ENCODE peak calls at places on chromosomes 2 and 18, in nine cellular contexts. M is stimulated activated naive B cell treated with anti-CD40 and anti-IgM and Interleukin-4, amounts not matched to agents 10 μg/mL and 1 μg/mL and 100 μg/mL, for 72 hours; K is endodermal cell; Z is heart right ventricle; S is AG09319; H is H1; P is central memory CD4-positive, alpha-beta T cell; D is activated CD8-positive, alpha-beta memory T cell treated with anti-CD3 and anti-CD28 coated beads for 24 hours; W is K562. O is an unnamed sample.

GRCh38 chr2:20182241-20182931 is 42.5 kb downstream of the SDC1 start:
- DNase-seq in M (no peak), K (no peak), Z (no peak), S (no peak), H (no peak), P (no peak), D (no peak), W (peak; percentile 52), O (no peak)

GRCh38 chr2:234495076-234495800 is 1.6 kb downstream of the ARL4C start:
- DNase-seq in M (no peak), K (peak; percentile 86), Z (no peak), S (no peak), H (no peak), P (peak; percentile 28), D (peak; percentile 78), W (no peak), O (no peak)

GRCh38 chr2:146579154-146579930 is 1265.5 kb upstream of the ACVR2A start:
- DNase-seq in M (no peak), K (no peak), Z (no peak), S (no peak), H (no peak), P (no peak), D (no peak), W (no peak), O (no peak)

GRCh38 chr2:203811491-203812221 is 55.9 kb upstream of the CTLA4 start:
- DNase-seq in M (peak; percentile 58), K (no peak), Z (peak; percentile 54), S (no peak), H (no peak), P (peak; percentile 41), D (peak; percentile 82), W (no peak), O (peak; percentile 68)

GRCh38 chr2:196336715-196337617 is 165.6 kb upstream of the STK17B start:
- DNase-seq in M (no peak), K (no peak), Z (no peak), S (no peak), H (no peak), P (peak; percentile 15), D (no peak), W (peak; percentile 31), O (no peak)

GRCh38 chr18:8151176-8151575 is 458.1 kb upstream of the RAB12 start:
- DNase-seq in M (no peak), K (no peak), Z (no peak), S (no peak), H (no peak), P (no peak), D (no peak), W (no peak), O (no peak)

GRCh38 chr2:124959582-124959981 is 934.5 kb downstream of the CNTNAP5 start:
- DNase-seq in M (no peak), K (no peak), Z (no peak), S (no peak), H (no peak), P (no peak), D (no peak), W (no peak), O (no peak)

GRCh38 chr2:128093762-128094161 is 2.8 kb downstream of the UGGT1 start:
- DNase-seq in M (no peak), K (no peak), Z (no peak), S (no peak), H (no peak), P (no peak), D (no peak), W (no peak), O (no peak)

GRCh38 chr2:96163768-96164429 is 18.7 kb upstream of the DUSP2 start:
- DNase-seq in M (peak; percentile 89), K (no peak), Z (no peak), S (no peak), H (no peak), P (peak; percentile 37), D (peak; percentile 95), W (no peak), O (peak; percentile 81)

GRCh38 chr2:113910110-113910717 is 20.3 kb downstream of the ACTR3 start:
- DNase-seq in M (no peak), K (no peak), Z (no peak), S (no peak), H (no peak), P (no peak), D (peak; percentile 70), W (no peak), O (no peak)

GRCh38 chr18:68085251-68085650 is 568.7 kb upstream of the DSEL start:
- DNase-seq in M (no peak), K (no peak), Z (no peak), S (no peak), H (no peak), P (no peak), D (no peak), W (no peak), O (no peak)

GRCh38 chr2:152466925-152467676 is 132.1 kb downstream of the FMNL2 start:
- DNase-seq in M (peak; percentile 13), K (no peak), Z (no peak), S (no peak), H (peak; percentile 23), P (no peak), D (no peak), W (no peak), O (no peak)

GRCh38 chr18:44178476-44178875 is 502.2 kb upstream of the SETBP1 start:
- DNase-seq in M (no peak), K (no peak), Z (no peak), S (no peak), H (no peak), P (no peak), D (no peak), W (no peak), O (no peak)

GRCh38 chr2:143473206-143473605 is 344.0 kb downstream of the ARHGAP15 start:
- DNase-seq in M (no peak), K (no peak), Z (no peak), S (no peak), H (no peak), P (no peak), D (no peak), W (no peak), O (no peak)

GRCh38 chr2:110114801-110115200 is 821 bp downstream of the MALL start:
- DNase-seq in M (no peak), K (peak; percentile 43), Z (no peak), S (no peak), H (no peak), P (no peak), D (no peak), W (no peak), O (no peak)

GRCh38 chr2:228048838-228049490 is 132.5 kb downstream of the SPHKAP start:
- DNase-seq in M (no peak), K (peak; percentile 77), Z (peak; percentile 7), S (peak; percentile 16), H (no peak), P (no peak), D (no peak), W (no peak), O (no peak)

GRCh38 chr2:23835423-23835822 is 91.5 kb downstream of the ATAD2B start:
- DNase-seq in M (no peak), K (no peak), Z (no peak), S (no peak), H (no peak), P (no peak), D (no peak), W (no peak), O (no peak)

GRCh38 chr2:191376981-191377629 is 131.9 kb downstream of the MYO1B start:
- DNase-seq in M (no peak), K (peak; percentile 62), Z (peak; percentile 70), S (peak; percentile 68), H (no peak), P (no peak), D (no peak), W (peak; percentile 7), O (peak; percentile 13)

GRCh38 chr2:120829633-120830025 is 94.0 kb downstream of the GLI2 start:
- DNase-seq in M (no peak), K (no peak), Z (no peak), S (no peak), H (no peak), P (no peak), D (no peak), W (no peak), O (no peak)

GRCh38 chr18:79934311-79935097 is 16.9 kb downstream of the SLC66A2 start:
- DNase-seq in M (no peak), K (peak; percentile 58), Z (peak; percentile 46), S (no peak), H (peak; percentile 44), P (no peak), D (peak; percentile 49), W (no peak), O (no peak)

O was measured in activated T-cell treated with anti-CD3 and anti-CD28 coated beads for 48 hours.